ENCODE peak calls at places on chromosome 12, in nine cellular contexts. U is right cardiac atrium; I is stromal cell of bone marrow; V is CD4-positive, alpha-beta T cell; R is iris pigment epithelial cell; B is GOT3; P is stimulated activated naive CD8-positive, alpha-beta T cell treated with anti-CD3 and anti-CD28 coated beads, Interleukin-15, amount 100 ng/mL, for 72 hours; O is A673; E is type B pancreatic cell. K is an unnamed sample.

GRCh38 chr12:126425264-126425663 is 1360.0 kb downstream of the AACS start:
- DNase-seq in U (no peak), I (no peak), V (no peak), R (no peak), B (no peak), P (no peak), O (no peak), E (no peak), K (no peak)

GRCh38 chr12:123078531-123079123 is 72.3 kb downstream of the PITPNM2 start:
- DNase-seq in U (peak; percentile 67), I (no peak), V (no peak), R (no peak), B (no peak), P (no peak), O (no peak), E (no peak), K (no peak)

GRCh38 chr12:26032719-26033241 is 74.3 kb downstream of the RASSF8 start:
- DNase-seq in U (no peak), I (no peak), V (no peak), R (peak; percentile 58), B (no peak), P (no peak), O (peak; percentile 77), E (no peak), K (no peak)

GRCh38 chr12:51850081-51850932 is 1.8 kb upstream of the FIGNL2 start:
- DNase-seq in U (no peak), I (no peak), V (no peak), R (no peak), B (no peak), P (no peak), O (no peak), E (no peak), K (no peak)

GRCh38 chr12:3634348-3634747 is 118.6 kb downstream of the CRACR2A start:
- DNase-seq in U (no peak), I (no peak), V (no peak), R (no peak), B (no peak), P (no peak), O (no peak), E (no peak), K (no peak)

GRCh38 chr12:42421844-42422779 is 96.1 kb downstream of the PPHLN1 start:
- DNase-seq in U (no peak), I (peak; percentile 88), V (no peak), R (peak; percentile 89), B (no peak), P (no peak), O (no peak), E (no peak), K (no peak)

GRCh38 chr12:30345735-30346445 is 349.8 kb downstream of the IPO8 start:
- DNase-seq in U (no peak), I (no peak), V (no peak), R (no peak), B (no peak), P (no peak), O (no peak), E (no peak), K (no peak)

GRCh38 chr12:118500302-118500701 is 123.9 kb downstream of the SUDS3 start:
- DNase-seq in U (peak; percentile 74), I (no peak), V (no peak), R (no peak), B (no peak), P (no peak), O (no peak), E (no peak), K (no peak)

GRCh38 chr12:1184402-1184801 is 193.4 kb downstream of the ERC1 start:
- DNase-seq in U (no peak), I (no peak), V (no peak), R (peak; percentile 40), B (no peak), P (no peak), O (no peak), E (no peak), K (no peak)

GRCh38 chr12:123075092-123075491 is 75.8 kb downstream of the PITPNM2 start:
- DNase-seq in U (peak; percentile 71), I (no peak), V (no peak), R (no peak), B (no peak), P (no peak), O (no peak), E (no peak), K (no peak)

GRCh38 chr12:102959391-102959790 is 1.9 kb downstream of the ASCL1 start:
- DNase-seq in U (no peak), I (no peak), V (no peak), R (no peak), B (no peak), P (no peak), O (no peak), E (no peak), K (no peak)

GRCh38 chr12:115916910-115917668 is 360.4 kb downstream of the MED13L start:
- DNase-seq in U (peak; percentile 83), I (no peak), V (peak; percentile 73), R (peak; percentile 12), B (no peak), P (peak; percentile 71), O (peak; percentile 27), E (peak; percentile 88), K (no peak)

GRCh38 chr12:6843118-6843902 is 2.6 kb downstream of the GNB3 start:
- DNase-seq in U (no peak), I (no peak), V (no peak), R (no peak), B (no peak), P (no peak), O (peak; percentile 56), E (no peak), K (no peak)

GRCh38 chr12:129750426-129750825 is 153.4 kb downstream of the TMEM132D start:
- DNase-seq in U (no peak), I (no peak), V (no peak), R (peak; percentile 16), B (no peak), P (no peak), O (no peak), E (no peak), K (no peak)

GRCh38 chr12:104219908-104220404 is 4.4 kb downstream of the TXNRD1 start:
- DNase-seq in U (no peak), I (peak; percentile 54), V (peak; percentile 42), R (peak; percentile 92), B (peak; percentile 4), P (peak; percentile 64), O (peak; percentile 87), E (no peak), K (peak; percentile 68)

GRCh38 chr12:14955876-14956811 is 5.3 kb downstream of the ARHGDIB start:
- DNase-seq in U (no peak), I (no peak), V (no peak), R (no peak), B (no peak), P (no peak), O (no peak), E (no peak), K (no peak)

GRCh38 chr12:128069359-128069997 is 197.5 kb upstream of the TMEM132C start:
- DNase-seq in U (no peak), I (peak; percentile 28), V (no peak), R (peak; percentile 34), B (no peak), P (peak; percentile 4), O (peak; percentile 50), E (no peak), K (no peak)

GRCh38 chr12:32444895-32445294 is 45.5 kb downstream of the FGD4 start:
- DNase-seq in U (no peak), I (no peak), V (no peak), R (peak; percentile 90), B (no peak), P (no peak), O (peak; percentile 80), E (no peak), K (no peak)

GRCh38 chr12:116346751-116347150 is 69.3 kb upstream of the MED13L start:
- DNase-seq in U (no peak), I (peak; percentile 91), V (no peak), R (peak; percentile 85), B (no peak), P (no peak), O (peak; percentile 44), E (no peak), K (no peak)

GRCh38 chr12:132558861-132559623 is 51.3 kb downstream of the LRCOL1 start:
- DNase-seq in U (no peak), I (no peak), V (no peak), R (peak; percentile 20), B (no peak), P (peak; percentile 8), O (no peak), E (no peak), K (no peak)

GRCh38 chr12:113981876-113982275 is 15.8 kb upstream of the RBM19 start:
- DNase-seq in U (no peak), I (no peak), V (no peak), R (no peak), B (no peak), P (no peak), O (no peak), E (no peak), K (no peak)

GRCh38 chr12:43287991-43288390 is 264.0 kb downstream of the ADAMTS20 start:
- DNase-seq in U (no peak), I (no peak), V (no peak), R (no peak), B (no peak), P (no peak), O (no peak), E (no peak), K (no peak)

GRCh38 chr12:55681142-55682077 is 26.3 kb downstream of the ITGA7 start:
- DNase-seq in U (peak; percentile 89), I (peak; percentile 28), V (no peak), R (peak; percentile 33), B (no peak), P (no peak), O (peak; percentile 95), E (no peak), K (peak; percentile 81)

GRCh38 chr12:121893901-121894540 is 5.4 kb downstream of the PSMD9 start:
- DNase-seq in U (no peak), I (peak; percentile 65), V (no peak), R (peak; percentile 77), B (no peak), P (no peak), O (peak; percentile 56), E (no peak), K (no peak)

GRCh38 chr12:124026755-124027745 is 54.0 kb downstream of the ZNF664 start:
- DNase-seq in U (no peak), I (no peak), V (no peak), R (peak; percentile 26), B (no peak), P (no peak), O (no peak), E (no peak), K (no peak)

GRCh38 chr12:97404549-97404948 is 58.1 kb upstream of the RMST start:
- DNase-seq in U (no peak), I (peak; percentile 5), V (no peak), R (peak; percentile 30), B (no peak), P (peak; percentile 2), O (peak; percentile 49), E (no peak), K (no peak)

GRCh38 chr12:68557011-68557715 is 53.5 kb upstream of the RAP1B start:
- DNase-seq in U (no peak), I (peak; percentile 50), V (no peak), R (peak; percentile 89), B (no peak), P (no peak), O (no peak), E (no peak), K (no peak)

GRCh38 chr12:6471992-6472366 is 1.5 kb upstream of the VAMP1 start:
- DNase-seq in U (no peak), I (peak; percentile 59), V (no peak), R (peak; percentile 40), B (no peak), P (no peak), O (no peak), E (no peak), K (no peak)

GRCh38 chr12:56087220-56087619 is 7.3 kb downstream of the ERBB3 start:
- DNase-seq in U (peak; percentile 92), I (no peak), V (no peak), R (no peak), B (no peak), P (no peak), O (no peak), E (no peak), K (no peak)

GRCh38 chr12:33488036-33488435 is 48.4 kb upstream of the SYT10 start:
- DNase-seq in U (no peak), I (no peak), V (no peak), R (no peak), B (no peak), P (no peak), O (no peak), E (no peak), K (no peak)

GRCh38 chr12:57004651-57005050 is 1.7 kb downstream of the ZBTB39 start:
- DNase-seq in U (no peak), I (no peak), V (no peak), R (no peak), B (no peak), P (no peak), O (no peak), E (no peak), K (no peak)

K was measured in ascending aorta.